ENCODE peak calls at places on chromosomes 5 and 9, in four cellular contexts. One of them, this sample, is unnamed.

GRCh38 chr5:181205735-181206401 is 872 bp upstream of the TRIM7 start:
- DNase-seq in activated B cell treated with CpG ODN at 0.5 μM for 24 hours: no peak
- DNase-seq in mammary epithelial cell: no peak
- DNase-seq in IMR-90: peak
- DNase-seq in this sample: no peak

GRCh38 chr5:148683651-148684050 is 29.3 kb upstream of the HTR4 start:
- DNase-seq in mammary epithelial cell: no peak
- DNase-seq in activated B cell treated with CpG ODN at 0.5 μM for 24 hours: no peak
- DNase-seq in IMR-90: no peak
- DNase-seq in this sample: no peak

GRCh38 chr5:80761176-80761575 is 106.4 kb upstream of the DHFR start:
- DNase-seq in mammary epithelial cell: no peak
- DNase-seq in activated B cell treated with CpG ODN at 0.5 μM for 24 hours: no peak
- DNase-seq in IMR-90: no peak
- DNase-seq in this sample: no peak

GRCh38 chr5:180328296-180329137 is 24.6 kb downstream of the GFPT2 start:
- DNase-seq in IMR-90: peak
- DNase-seq in mammary epithelial cell: peak
- DNase-seq in activated B cell treated with CpG ODN at 0.5 μM for 24 hours: peak
- DNase-seq in this sample: peak

GRCh38 chr5:57066921-57067914 is 106.6 kb upstream of the GPBP1 start:
- DNase-seq in IMR-90: peak
- DNase-seq in mammary epithelial cell: peak
- DNase-seq in activated B cell treated with CpG ODN at 0.5 μM for 24 hours: no peak
- DNase-seq in this sample: no peak

GRCh38 chr5:22500521-22500920 is 352.6 kb downstream of the CDH12 start:
- DNase-seq in mammary epithelial cell: no peak
- DNase-seq in activated B cell treated with CpG ODN at 0.5 μM for 24 hours: no peak
- DNase-seq in IMR-90: no peak
- DNase-seq in this sample: no peak

GRCh38 chr5:54136666-54137440 is 173.5 kb downstream of the ARL15 start:
- DNase-seq in mammary epithelial cell: no peak
- DNase-seq in IMR-90: no peak
- DNase-seq in activated B cell treated with CpG ODN at 0.5 μM for 24 hours: no peak
- DNase-seq in this sample: no peak

GRCh38 chr9:128554155-128554862 is 1.9 kb downstream of the SPTAN1 start:
- DNase-seq in IMR-90: peak
- DNase-seq in mammary epithelial cell: peak
- DNase-seq in activated B cell treated with CpG ODN at 0.5 μM for 24 hours: no peak
- DNase-seq in this sample: no peak

GRCh38 chr9:37935106-37935505 is 31.2 kb upstream of the SLC25A51 start:
- DNase-seq in activated B cell treated with CpG ODN at 0.5 μM for 24 hours: no peak
- DNase-seq in mammary epithelial cell: no peak
- DNase-seq in IMR-90: no peak
- DNase-seq in this sample: no peak

GRCh38 chr5:81972496-81972791 is 621 bp downstream of the ATG10 start:
- DNase-seq in mammary epithelial cell: no peak
- DNase-seq in IMR-90: no peak
- DNase-seq in activated B cell treated with CpG ODN at 0.5 μM for 24 hours: no peak
- DNase-seq in this sample: no peak

GRCh38 chr5:115599502-115599901 is 2.8 kb downstream of the TICAM2 start:
- DNase-seq in IMR-90: peak
- DNase-seq in activated B cell treated with CpG ODN at 0.5 μM for 24 hours: no peak
- DNase-seq in mammary epithelial cell: no peak
- DNase-seq in this sample: peak

GRCh38 chr9:98707158-98708102 is 1.3 kb downstream of the GABBR2 start:
- DNase-seq in activated B cell treated with CpG ODN at 0.5 μM for 24 hours: no peak
- DNase-seq in IMR-90: peak
- DNase-seq in mammary epithelial cell: peak
- DNase-seq in this sample: no peak

GRCh38 chr9:16726718-16727451 is 143.6 kb downstream of the BNC2 start:
- DNase-seq in mammary epithelial cell: peak
- DNase-seq in IMR-90: peak
- DNase-seq in activated B cell treated with CpG ODN at 0.5 μM for 24 hours: no peak
- DNase-seq in this sample: no peak

GRCh38 chr5:170135796-170136490 is 30.2 kb downstream of the FOXI1 start:
- DNase-seq in IMR-90: no peak
- DNase-seq in activated B cell treated with CpG ODN at 0.5 μM for 24 hours: no peak
- DNase-seq in mammary epithelial cell: peak
- DNase-seq in this sample: no peak

GRCh38 chr5:20230010-20230409 is 242.0 kb upstream of the CDH18 start:
- DNase-seq in IMR-90: no peak
- DNase-seq in mammary epithelial cell: no peak
- DNase-seq in activated B cell treated with CpG ODN at 0.5 μM for 24 hours: no peak
- DNase-seq in this sample: no peak

GRCh38 chr9:108671156-108671555 is 184.6 kb downstream of the ACTL7B start:
- DNase-seq in activated B cell treated with CpG ODN at 0.5 μM for 24 hours: no peak
- DNase-seq in IMR-90: peak
- DNase-seq in mammary epithelial cell: peak
- DNase-seq in this sample: no peak

GRCh38 chr5:31361906-31362900 is 168.7 kb downstream of the CDH6 start:
- DNase-seq in activated B cell treated with CpG ODN at 0.5 μM for 24 hours: no peak
- DNase-seq in mammary epithelial cell: no peak
- DNase-seq in IMR-90: peak
- DNase-seq in this sample: no peak

GRCh38 chr9:34513567-34514214 is 9.1 kb downstream of the ENHO start:
- DNase-seq in mammary epithelial cell: no peak
- DNase-seq in IMR-90: no peak
- DNase-seq in activated B cell treated with CpG ODN at 0.5 μM for 24 hours: no peak
- DNase-seq in this sample: no peak

GRCh38 chr9:4796988-4797956 is 4.5 kb downstream of the RCL1 start:
- DNase-seq in IMR-90: peak
- DNase-seq in activated B cell treated with CpG ODN at 0.5 μM for 24 hours: no peak
- DNase-seq in mammary epithelial cell: no peak
- DNase-seq in this sample: no peak

GRCh38 chr5:95620030-95620869 is at the start of gene GPR150:
- DNase-seq in activated B cell treated with CpG ODN at 0.5 μM for 24 hours: peak
- DNase-seq in mammary epithelial cell: peak
- DNase-seq in IMR-90: peak
- DNase-seq in this sample: peak

GRCh38 chr5:115389799-115390382 is 93.4 kb upstream of the CCDC112 start:
- DNase-seq in IMR-90: no peak
- DNase-seq in activated B cell treated with CpG ODN at 0.5 μM for 24 hours: no peak
- DNase-seq in mammary epithelial cell: no peak
- DNase-seq in this sample: no peak

GRCh38 chr5:140114341-140115185 is 654 bp downstream of the PURA start:
- DNase-seq in activated B cell treated with CpG ODN at 0.5 μM for 24 hours: peak
- DNase-seq in IMR-90: peak
- DNase-seq in mammary epithelial cell: peak
- DNase-seq in this sample: peak

GRCh38 chr5:179407191-179408175 is 62.2 kb upstream of the ADAMTS2 start:
- DNase-seq in IMR-90: no peak
- DNase-seq in mammary epithelial cell: no peak
- DNase-seq in activated B cell treated with CpG ODN at 0.5 μM for 24 hours: no peak
- DNase-seq in this sample: no peak

GRCh38 chr9:33517373-33517772 is 6.7 kb upstream of the ANKRD18B start:
- DNase-seq in IMR-90: peak
- DNase-seq in activated B cell treated with CpG ODN at 0.5 μM for 24 hours: no peak
- DNase-seq in mammary epithelial cell: peak
- DNase-seq in this sample: no peak

GRCh38 chr5:34483442-34484033 is 172.6 kb upstream of the RAI14 start:
- DNase-seq in mammary epithelial cell: no peak
- DNase-seq in activated B cell treated with CpG ODN at 0.5 μM for 24 hours: no peak
- DNase-seq in IMR-90: no peak
- DNase-seq in this sample: no peak

GRCh38 chr9:14993061-14993800 is 83.0 kb upstream of the FREM1 start:
- DNase-seq in activated B cell treated with CpG ODN at 0.5 μM for 24 hours: no peak
- DNase-seq in IMR-90: peak
- DNase-seq in mammary epithelial cell: peak
- DNase-seq in this sample: no peak

GRCh38 chr9:100690438-100690837 is 112.6 kb downstream of the CAVIN4 start:
- DNase-seq in mammary epithelial cell: no peak
- DNase-seq in activated B cell treated with CpG ODN at 0.5 μM for 24 hours: no peak
- DNase-seq in IMR-90: no peak
- DNase-seq in this sample: no peak

DNA sequence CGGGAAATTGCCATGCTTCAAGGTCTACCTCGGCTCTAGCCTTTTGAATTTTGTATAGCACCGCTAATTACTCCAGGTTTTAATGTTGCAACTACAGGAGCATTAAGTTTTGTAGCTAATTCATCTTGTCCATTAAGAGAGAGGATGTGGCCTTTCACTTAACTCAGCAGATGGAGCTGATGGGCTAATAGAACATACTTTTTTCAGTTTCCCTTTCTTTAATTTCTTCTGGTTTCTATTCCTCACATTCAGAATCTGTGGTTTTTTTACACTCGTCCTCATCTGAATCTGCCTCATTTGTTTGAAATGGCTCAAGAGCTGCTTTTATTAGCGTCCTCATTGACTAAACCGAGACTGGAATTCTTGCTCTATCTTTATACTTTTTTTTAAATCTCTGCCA is 2085.7 kb upstream of the C9orf72 start:
- DNase-seq in activated B cell treated with CpG ODN at 0.5 μM for 24 hours: no peak
- DNase-seq in mammary epithelial cell: no peak
- DNase-seq in IMR-90: no peak
- DNase-seq in this sample: no peak
- TF ChIP-seq CTCF in activated B cell treated with CpG ODN at 0.5 μM for 24 hours: no peak
- TF ChIP-seq CTCF in mammary epithelial cell: no peak
- TF ChIP-seq CTCF in IMR-90: no peak
- TF ChIP-seq CTCF in this sample: no peak

GRCh38 chr9:135770203-135770535 is 68.2 kb downstream of the KCNT1 start:
- DNase-seq in IMR-90: no peak
- DNase-seq in activated B cell treated with CpG ODN at 0.5 μM for 24 hours: no peak
- DNase-seq in mammary epithelial cell: no peak
- DNase-seq in this sample: no peak

GRCh38 chr9:135772056-135773042 is 70.4 kb downstream of the KCNT1 start:
- DNase-seq in IMR-90: no peak
- DNase-seq in mammary epithelial cell: no peak
- DNase-seq in activated B cell treated with CpG ODN at 0.5 μM for 24 hours: no peak
- DNase-seq in this sample: no peak

GRCh38 chr9:135771401-135772051 is 69.5 kb downstream of the KCNT1 start:
- DNase-seq in IMR-90: no peak
- DNase-seq in activated B cell treated with CpG ODN at 0.5 μM for 24 hours: no peak
- DNase-seq in mammary epithelial cell: no peak
- DNase-seq in this sample: no peak

GRCh38 chr9:135769489-135770202 is 67.7 kb downstream of the KCNT1 start:
- DNase-seq in activated B cell treated with CpG ODN at 0.5 μM for 24 hours: no peak
- DNase-seq in mammary epithelial cell: no peak
- DNase-seq in IMR-90: no peak
- DNase-seq in this sample: no peak

GRCh38 chr9:135770771-135771170 is 68.8 kb downstream of the KCNT1 start:
- DNase-seq in activated B cell treated with CpG ODN at 0.5 μM for 24 hours: no peak
- DNase-seq in mammary epithelial cell: no peak
- DNase-seq in IMR-90: no peak
- DNase-seq in this sample: no peak
- TF ChIP-seq CTCF in activated B cell treated with CpG ODN at 0.5 μM for 24 hours: no peak
- TF ChIP-seq CTCF in mammary epithelial cell: no peak
- TF ChIP-seq CTCF in IMR-90: no peak
- TF ChIP-seq CTCF in this sample: no peak

DNA sequence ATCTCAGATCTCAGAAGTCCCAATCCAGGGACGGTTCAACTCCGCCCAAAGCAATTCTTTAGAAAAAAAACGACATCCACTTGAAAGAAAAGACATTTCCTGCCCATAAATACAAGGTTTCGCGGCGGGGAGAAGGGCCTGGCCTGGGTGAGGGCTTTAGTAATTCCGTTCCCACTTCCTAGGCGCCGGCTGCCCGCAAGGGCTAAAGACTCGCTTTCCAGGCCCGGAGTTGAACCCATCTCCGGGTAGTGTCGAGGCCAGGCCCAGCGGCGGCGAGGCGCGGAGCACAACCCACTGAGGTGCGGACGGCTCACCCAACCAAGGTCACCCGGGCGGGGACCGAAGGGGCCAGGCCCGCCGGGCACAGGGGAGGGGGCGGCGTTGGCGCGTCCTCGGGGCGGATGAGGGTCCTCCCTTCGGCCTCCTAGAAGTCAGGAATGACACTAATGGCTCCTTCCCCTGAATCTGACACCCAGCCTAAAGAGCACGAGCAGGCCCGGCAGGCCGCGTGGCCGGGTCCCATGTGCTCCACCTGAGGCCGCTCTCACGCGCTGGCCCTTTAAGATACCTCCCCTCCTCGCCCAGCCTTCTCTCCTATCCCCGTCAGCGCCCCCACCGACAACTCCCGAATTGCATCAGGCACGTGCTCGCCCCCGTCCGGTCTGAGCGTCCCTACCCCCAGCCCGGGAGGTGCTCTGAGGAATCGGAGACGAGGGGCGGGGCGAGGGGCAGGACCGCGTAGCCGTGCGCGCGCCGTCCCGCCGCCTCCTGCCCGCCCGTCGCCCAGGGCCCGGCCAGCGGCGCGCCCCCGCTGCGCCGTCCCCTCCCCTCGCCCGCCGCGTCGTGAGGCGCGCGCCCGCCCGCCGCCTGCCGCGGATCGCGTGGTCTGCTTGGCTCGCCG is 467 bp upstream of the LARP1 start:
- DNase-seq in mammary epithelial cell: peak
- DNase-seq in activated B cell treated with CpG ODN at 0.5 μM for 24 hours: peak
- DNase-seq in IMR-90: peak
- DNase-seq in this sample: peak
- TF ChIP-seq CTCF in mammary epithelial cell: peak
- TF ChIP-seq CTCF in activated B cell treated with CpG ODN at 0.5 μM for 24 hours: no peak
- TF ChIP-seq CTCF in IMR-90: peak
- TF ChIP-seq CTCF in this sample: no peak

GRCh38 chr5:38780316-38780715 is 65.5 kb upstream of the OSMR start:
- DNase-seq in mammary epithelial cell: no peak
- DNase-seq in activated B cell treated with CpG ODN at 0.5 μM for 24 hours: no peak
- DNase-seq in IMR-90: peak
- DNase-seq in this sample: no peak

GRCh38 chr5:38777111-38777510 is 68.7 kb upstream of the OSMR start:
- DNase-seq in activated B cell treated with CpG ODN at 0.5 μM for 24 hours: no peak
- DNase-seq in mammary epithelial cell: no peak
- DNase-seq in IMR-90: no peak
- DNase-seq in this sample: no peak

GRCh38 chr5:38782185-38782584 is 63.6 kb upstream of the OSMR start:
- DNase-seq in mammary epithelial cell: no peak
- DNase-seq in IMR-90: no peak
- DNase-seq in activated B cell treated with CpG ODN at 0.5 μM for 24 hours: no peak
- DNase-seq in this sample: no peak

GRCh38 chr5:38783011-38783551 is 62.7 kb upstream of the OSMR start:
- DNase-seq in mammary epithelial cell: peak
- DNase-seq in activated B cell treated with CpG ODN at 0.5 μM for 24 hours: no peak
- DNase-seq in IMR-90: peak
- DNase-seq in this sample: no peak

GRCh38 chr5:38780950-38781349 is 64.9 kb upstream of the OSMR start:
- DNase-seq in activated B cell treated with CpG ODN at 0.5 μM for 24 hours: no peak
- DNase-seq in IMR-90: peak
- DNase-seq in mammary epithelial cell: peak
- DNase-seq in this sample: no peak
- TF ChIP-seq CTCF in activated B cell treated with CpG ODN at 0.5 μM for 24 hours: no peak
- TF ChIP-seq CTCF in IMR-90: no peak
- TF ChIP-seq CTCF in mammary epithelial cell: peak
- TF ChIP-seq CTCF in this sample: no peak

GRCh38 chr9:12698986-12699385 is 5.8 kb downstream of the TYRP1 start:
- DNase-seq in IMR-90: no peak
- DNase-seq in mammary epithelial cell: no peak
- DNase-seq in activated B cell treated with CpG ODN at 0.5 μM for 24 hours: no peak
- DNase-seq in this sample: no peak

GRCh38 chr9:12705738-12706391 is 12.7 kb downstream of the TYRP1 start:
- DNase-seq in mammary epithelial cell: no peak
- DNase-seq in activated B cell treated with CpG ODN at 0.5 μM for 24 hours: no peak
- DNase-seq in IMR-90: no peak
- DNase-seq in this sample: no peak

GRCh38 chr9:12703996-12704395 is 10.8 kb downstream of the TYRP1 start:
- DNase-seq in mammary epithelial cell: no peak
- DNase-seq in activated B cell treated with CpG ODN at 0.5 μM for 24 hours: no peak
- DNase-seq in IMR-90: peak
- DNase-seq in this sample: no peak

GRCh38 chr9:12699529-12699928 is 6.3 kb downstream of the TYRP1 start:
- DNase-seq in mammary epithelial cell: no peak
- DNase-seq in IMR-90: peak
- DNase-seq in activated B cell treated with CpG ODN at 0.5 μM for 24 hours: no peak
- DNase-seq in this sample: no peak

GRCh38 chr9:12702160-12702758 is 9.1 kb downstream of the TYRP1 start:
- DNase-seq in activated B cell treated with CpG ODN at 0.5 μM for 24 hours: no peak
- DNase-seq in IMR-90: peak
- DNase-seq in mammary epithelial cell: peak
- DNase-seq in this sample: no peak
- TF ChIP-seq CTCF in activated B cell treated with CpG ODN at 0.5 μM for 24 hours: no peak
- TF ChIP-seq CTCF in IMR-90: peak
- TF ChIP-seq CTCF in mammary epithelial cell: peak
- TF ChIP-seq CTCF in this sample: no peak

This sample was measured in CD14-positive monocyte.